ENCODE peak calls at places on chromosome 9, in seven cellular contexts. One of them, this sample, is unnamed.
A peak's percentile ranks its signal among the peaks of the same experiment; 100 is the strongest.

GRCh38 chr9:128733256-128733655 is 9.3 kb upstream of the ZDHHC12 start:
- DNase-seq in mesendoderm: peak; percentile 99
- DNase-seq in H1: peak; percentile 91
- DNase-seq in H9: peak; percentile 97
- DNase-seq in IMR-90: peak; percentile 81
- DNase-seq in neuronal stem cell: peak; percentile 83
- DNase-seq in trophoblast cell: peak; percentile 82
- DNase-seq in this sample: peak; percentile 91

GRCh38 chr9:34102796-34103195 is 23.7 kb downstream of the DCAF12 start:
- DNase-seq in mesendoderm: no peak
- DNase-seq in H1: no peak
- DNase-seq in H9: no peak
- DNase-seq in IMR-90: no peak
- DNase-seq in neuronal stem cell: no peak
- DNase-seq in trophoblast cell: no peak
- DNase-seq in this sample: no peak

GRCh38 chr9:115146581-115147021 is 28.6 kb upstream of the TNC start:
- DNase-seq in mesendoderm: peak; percentile 93
- DNase-seq in H1: no peak
- DNase-seq in H9: no peak
- DNase-seq in IMR-90: peak; percentile 96
- DNase-seq in neuronal stem cell: no peak
- DNase-seq in trophoblast cell: peak; percentile 58
- DNase-seq in this sample: peak; percentile 93

GRCh38 chr9:96048954-96049831 is 173.7 kb downstream of the ERCC6L2 start:
- DNase-seq in mesendoderm: no peak
- DNase-seq in H1: no peak
- DNase-seq in H9: no peak
- DNase-seq in IMR-90: no peak
- DNase-seq in neuronal stem cell: no peak
- DNase-seq in trophoblast cell: no peak
- DNase-seq in this sample: no peak

GRCh38 chr9:113894166-113894565 is 18.1 kb downstream of the ZNF618 start:
- DNase-seq in mesendoderm: no peak
- DNase-seq in H1: no peak
- DNase-seq in H9: no peak
- DNase-seq in IMR-90: no peak
- DNase-seq in neuronal stem cell: no peak
- DNase-seq in trophoblast cell: no peak
- DNase-seq in this sample: no peak

GRCh38 chr9:114552716-114553115 is 34.9 kb upstream of the ATP6V1G1 start:
- DNase-seq in mesendoderm: no peak
- DNase-seq in H1: no peak
- DNase-seq in H9: no peak
- DNase-seq in IMR-90: peak; percentile 6
- DNase-seq in neuronal stem cell: no peak
- DNase-seq in trophoblast cell: no peak
- DNase-seq in this sample: peak; percentile 29

GRCh38 chr9:74304598-74304997 is 192.5 kb upstream of the RORB start:
- DNase-seq in mesendoderm: peak; percentile 55
- DNase-seq in H1: no peak
- DNase-seq in H9: no peak
- DNase-seq in IMR-90: no peak
- DNase-seq in neuronal stem cell: peak; percentile 53
- DNase-seq in trophoblast cell: no peak
- DNase-seq in this sample: no peak

GRCh38 chr9:87963770-87964169 is 10.6 kb downstream of the CDK20 start:
- DNase-seq in mesendoderm: no peak
- DNase-seq in H1: no peak
- DNase-seq in H9: no peak
- DNase-seq in IMR-90: no peak
- DNase-seq in neuronal stem cell: no peak
- DNase-seq in trophoblast cell: no peak
- DNase-seq in this sample: no peak

GRCh38 chr9:36074870-36075532 is 38.3 kb downstream of the RECK start:
- DNase-seq in mesendoderm: no peak
- DNase-seq in H1: no peak
- DNase-seq in H9: no peak
- DNase-seq in IMR-90: peak; percentile 89
- DNase-seq in neuronal stem cell: no peak
- DNase-seq in trophoblast cell: peak; percentile 16
- DNase-seq in this sample: peak; percentile 87

GRCh38 chr9:134735441-134736175 is 94.0 kb downstream of the COL5A1 start:
- DNase-seq in mesendoderm: no peak
- DNase-seq in H1: no peak
- DNase-seq in H9: no peak
- DNase-seq in IMR-90: no peak
- DNase-seq in neuronal stem cell: no peak
- DNase-seq in trophoblast cell: no peak
- DNase-seq in this sample: peak; percentile 95

GRCh38 chr9:114374936-114375335 is 12.8 kb downstream of the AKNA start:
- DNase-seq in mesendoderm: peak; percentile 54
- DNase-seq in H1: no peak
- DNase-seq in H9: no peak
- DNase-seq in IMR-90: no peak
- DNase-seq in neuronal stem cell: no peak
- DNase-seq in trophoblast cell: no peak
- DNase-seq in this sample: no peak

GRCh38 chr9:109745335-109746283 is 34.4 kb upstream of the PALM2AKAP2 start:
- DNase-seq in mesendoderm: peak; percentile 68
- DNase-seq in H1: no peak
- DNase-seq in H9: no peak
- DNase-seq in IMR-90: peak; percentile 75
- DNase-seq in neuronal stem cell: peak; percentile 27
- DNase-seq in trophoblast cell: no peak
- DNase-seq in this sample: peak; percentile 56

GRCh38 chr9:38092200-38092524 is 23.1 kb upstream of the SHB start:
- DNase-seq in mesendoderm: no peak
- DNase-seq in H1: no peak
- DNase-seq in H9: no peak
- DNase-seq in IMR-90: no peak
- DNase-seq in neuronal stem cell: no peak
- DNase-seq in trophoblast cell: no peak
- DNase-seq in this sample: no peak

GRCh38 chr9:71975833-71976232 is 64.4 kb downstream of the C9orf85 start:
- DNase-seq in mesendoderm: no peak
- DNase-seq in H1: no peak
- DNase-seq in H9: no peak
- DNase-seq in IMR-90: no peak
- DNase-seq in neuronal stem cell: no peak
- DNase-seq in trophoblast cell: peak; percentile 42
- DNase-seq in this sample: no peak

GRCh38 chr9:92669890-92670708 is at the start of gene IPPK:
- DNase-seq in mesendoderm: peak; percentile 99
- DNase-seq in H1: peak; percentile 94
- DNase-seq in H9: peak; percentile 99
- DNase-seq in IMR-90: peak; percentile 99
- DNase-seq in neuronal stem cell: peak; percentile 95
- DNase-seq in trophoblast cell: peak; percentile 100
- DNase-seq in this sample: peak; percentile 99

GRCh38 chr9:107020040-107020530 is 157.1 kb downstream of the ZNF462 start:
- DNase-seq in mesendoderm: peak; percentile 83
- DNase-seq in H1: no peak
- DNase-seq in H9: no peak
- DNase-seq in IMR-90: peak; percentile 96
- DNase-seq in neuronal stem cell: peak; percentile 35
- DNase-seq in trophoblast cell: no peak
- DNase-seq in this sample: peak; percentile 97

GRCh38 chr9:127557998-127558546 is 54.0 kb upstream of the STXBP1 start:
- DNase-seq in mesendoderm: no peak
- DNase-seq in H1: no peak
- DNase-seq in H9: no peak
- DNase-seq in IMR-90: no peak
- DNase-seq in neuronal stem cell: no peak
- DNase-seq in trophoblast cell: no peak
- DNase-seq in this sample: no peak

GRCh38 chr9:127558581-127559246 is 53.4 kb upstream of the STXBP1 start:
- DNase-seq in mesendoderm: no peak
- DNase-seq in H1: no peak
- DNase-seq in H9: no peak
- DNase-seq in IMR-90: no peak
- DNase-seq in neuronal stem cell: no peak
- DNase-seq in trophoblast cell: no peak
- DNase-seq in this sample: peak; percentile 62

GRCh38 chr9:127557466-127557869 is 54.6 kb upstream of the STXBP1 start:
- DNase-seq in mesendoderm: peak; percentile 54
- DNase-seq in H1: no peak
- DNase-seq in H9: no peak
- DNase-seq in IMR-90: no peak
- DNase-seq in neuronal stem cell: no peak
- DNase-seq in trophoblast cell: no peak
- DNase-seq in this sample: peak; percentile 71

GRCh38 chr9:127556871-127557270 is 55.2 kb upstream of the STXBP1 start:
- DNase-seq in mesendoderm: no peak
- DNase-seq in H1: no peak
- DNase-seq in H9: no peak
- DNase-seq in IMR-90: no peak
- DNase-seq in neuronal stem cell: no peak
- DNase-seq in trophoblast cell: no peak
- DNase-seq in this sample: no peak

DNA sequence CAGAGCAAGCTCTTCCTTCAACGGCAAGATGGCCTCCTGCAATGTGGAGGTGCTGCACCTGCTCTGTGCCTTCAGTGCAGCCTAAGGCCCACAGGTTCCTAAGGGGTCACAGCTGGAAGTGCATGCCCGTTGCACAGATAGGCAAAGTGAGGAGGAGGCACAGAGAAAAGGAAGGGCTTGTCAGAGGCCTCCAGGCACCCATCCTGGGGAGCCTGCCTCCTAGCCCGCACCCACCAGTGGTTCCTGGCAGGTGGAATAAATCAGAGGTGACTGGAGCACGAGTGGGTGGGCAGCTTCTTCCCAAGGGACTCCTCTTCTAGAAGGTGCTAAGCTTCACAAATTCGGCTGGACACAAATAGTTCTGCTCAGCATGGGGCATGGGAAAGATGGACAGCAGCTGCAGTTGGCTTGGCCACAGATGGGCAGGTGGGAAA is 52.8 kb upstream of the STXBP1 start:
- DNase-seq in mesendoderm: no peak
- DNase-seq in H1: no peak
- DNase-seq in H9: no peak
- DNase-seq in IMR-90: no peak
- DNase-seq in neuronal stem cell: no peak
- DNase-seq in trophoblast cell: no peak
- DNase-seq in this sample: no peak
- H2AK5ac ChIP-seq in mesendoderm: no peak overlapping the region
- H2AK5ac ChIP-seq in H1: no peak overlapping the region
- H2AK5ac ChIP-seq in H9: no peak overlapping the region
- H2AK5ac ChIP-seq in IMR-90: peak overlapping the region; percentile 91
- H2AK5ac ChIP-seq in neuronal stem cell: no peak overlapping the region
- H2AK5ac ChIP-seq in trophoblast cell: peak overlapping the region; percentile 75
- H2AK5ac ChIP-seq in this sample: peak overlapping the region; percentile 3

DNA sequence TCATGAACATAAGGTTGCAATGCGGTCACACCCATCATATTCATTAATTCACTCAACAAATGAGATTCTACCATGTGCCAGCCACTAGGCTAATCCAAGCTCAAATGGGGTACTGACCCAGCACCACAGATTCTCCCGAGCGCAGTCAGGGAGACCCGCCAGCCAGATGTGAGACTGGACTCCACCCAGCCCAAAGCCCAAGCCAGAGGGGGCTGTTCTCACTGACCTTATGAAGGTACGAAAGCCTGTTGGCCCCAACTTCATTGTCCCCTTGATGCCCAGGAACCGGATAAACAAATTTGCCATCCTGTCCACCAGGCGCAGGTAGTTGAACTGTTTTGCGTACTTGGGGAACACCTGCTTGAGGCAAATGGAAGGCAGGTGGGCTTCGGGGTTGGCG is 218.8 kb downstream of the DAB2IP start:
- DNase-seq in mesendoderm: no peak
- DNase-seq in H1: no peak
- DNase-seq in H9: no peak
- DNase-seq in IMR-90: no peak
- DNase-seq in neuronal stem cell: no peak
- DNase-seq in trophoblast cell: no peak
- DNase-seq in this sample: no peak
- H2AK5ac ChIP-seq in mesendoderm: no peak overlapping the region
- H2AK5ac ChIP-seq in H1: no peak overlapping the region
- H2AK5ac ChIP-seq in H9: no peak overlapping the region
- H2AK5ac ChIP-seq in IMR-90: no peak overlapping the region
- H2AK5ac ChIP-seq in neuronal stem cell: no peak overlapping the region
- H2AK5ac ChIP-seq in trophoblast cell: no peak overlapping the region
- H2AK5ac ChIP-seq in this sample: no peak overlapping the region

GRCh38 chr9:23766613-23767012 is 59.4 kb downstream of the ELAVL2 start:
- DNase-seq in mesendoderm: no peak
- DNase-seq in H1: no peak
- DNase-seq in H9: no peak
- DNase-seq in IMR-90: no peak
- DNase-seq in neuronal stem cell: no peak
- DNase-seq in trophoblast cell: no peak
- DNase-seq in this sample: no peak
- H2AK5ac ChIP-seq in mesendoderm: no peak overlapping the region
- H2AK5ac ChIP-seq in H1: no peak overlapping the region
- H2AK5ac ChIP-seq in H9: no peak overlapping the region
- H2AK5ac ChIP-seq in IMR-90: no peak overlapping the region
- H2AK5ac ChIP-seq in neuronal stem cell: no peak overlapping the region
- H2AK5ac ChIP-seq in trophoblast cell: no peak overlapping the region
- H2AK5ac ChIP-seq in this sample: no peak overlapping the region

GRCh38 chr9:125822160-125822559 is 75.0 kb downstream of the PBX3 start:
- DNase-seq in mesendoderm: no peak
- DNase-seq in H1: no peak
- DNase-seq in H9: no peak
- DNase-seq in IMR-90: no peak
- DNase-seq in neuronal stem cell: no peak
- DNase-seq in trophoblast cell: no peak
- DNase-seq in this sample: no peak

GRCh38 chr9:125822902-125823301 is 75.7 kb downstream of the PBX3 start:
- DNase-seq in mesendoderm: no peak
- DNase-seq in H1: no peak
- DNase-seq in H9: no peak
- DNase-seq in IMR-90: no peak
- DNase-seq in neuronal stem cell: no peak
- DNase-seq in trophoblast cell: no peak
- DNase-seq in this sample: no peak

GRCh38 chr9:125829743-125830142 is 82.6 kb downstream of the PBX3 start:
- DNase-seq in mesendoderm: no peak
- DNase-seq in H1: no peak
- DNase-seq in H9: no peak
- DNase-seq in IMR-90: peak; percentile 12
- DNase-seq in neuronal stem cell: no peak
- DNase-seq in trophoblast cell: no peak
- DNase-seq in this sample: no peak

GRCh38 chr9:125826850-125827249 is 79.7 kb downstream of the PBX3 start:
- DNase-seq in mesendoderm: no peak
- DNase-seq in H1: no peak
- DNase-seq in H9: no peak
- DNase-seq in IMR-90: no peak
- DNase-seq in neuronal stem cell: no peak
- DNase-seq in trophoblast cell: no peak
- DNase-seq in this sample: no peak

DNA sequence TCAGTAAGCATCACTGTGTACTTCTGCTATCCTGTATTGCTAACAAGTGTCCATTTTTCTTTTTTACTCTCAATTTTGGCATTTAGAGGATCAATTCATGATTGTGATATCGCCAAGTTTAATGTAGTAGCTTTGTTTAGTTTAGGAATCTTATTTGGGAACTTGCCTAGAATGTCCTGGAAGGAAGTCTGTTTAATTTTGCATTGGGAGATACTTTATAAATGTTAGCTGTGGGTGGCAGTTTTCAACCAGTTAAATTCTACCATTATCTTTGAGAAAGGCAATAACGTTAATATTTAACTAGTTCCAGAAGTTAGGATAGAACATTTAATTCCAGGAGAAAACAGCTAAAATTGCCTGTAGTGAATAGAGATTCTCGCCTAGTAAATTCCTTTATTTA is 78.6 kb downstream of the PBX3 start:
- DNase-seq in mesendoderm: no peak
- DNase-seq in H1: no peak
- DNase-seq in H9: no peak
- DNase-seq in IMR-90: no peak
- DNase-seq in neuronal stem cell: no peak
- DNase-seq in trophoblast cell: no peak
- DNase-seq in this sample: no peak
- H2AK5ac ChIP-seq in mesendoderm: no peak overlapping the region
- H2AK5ac ChIP-seq in H1: no peak overlapping the region
- H2AK5ac ChIP-seq in H9: no peak overlapping the region
- H2AK5ac ChIP-seq in IMR-90: no peak overlapping the region
- H2AK5ac ChIP-seq in neuronal stem cell: no peak overlapping the region
- H2AK5ac ChIP-seq in trophoblast cell: no peak overlapping the region
- H2AK5ac ChIP-seq in this sample: no peak overlapping the region